ENCODE peak calls at places on chromosome 2, in eight cellular contexts. T, L, X, J, G, K, W and E are unnamed samples.

GRCh38 chr2:218984239-218985020 is 554 bp downstream of the FEV start:
- DNase-seq in J (peak; percentile 73), T (no peak), W (no peak), X (no peak), K (peak; percentile 47), G (peak; percentile 63), L (no peak), E (no peak)

GRCh38 chr2:111705711-111706323 is 178.2 kb downstream of the ANAPC1 start:
- DNase-seq in G (peak; percentile 90), J (peak; percentile 66), W (no peak), L (peak; percentile 82), K (no peak), T (peak; percentile 96), X (no peak), E (no peak)

GRCh38 chr2:61478086-61478485 is 7.2 kb upstream of the USP34 start:
- DNase-seq in L (no peak), W (no peak), T (no peak), G (no peak), X (no peak), K (no peak), J (no peak), E (no peak)

GRCh38 chr2:211534655-211535054 is 978.3 kb downstream of the CPS1 start:
- DNase-seq in G (peak; percentile 5), K (no peak), X (no peak), L (no peak), T (no peak), W (no peak), J (no peak), E (no peak)

GRCh38 chr2:177422271-177422670 is 29.7 kb downstream of the AGPS start:
- DNase-seq in K (no peak), J (no peak), G (no peak), W (no peak), L (no peak), X (no peak), T (no peak), E (no peak)

GRCh38 chr2:196983934-196984333 is 57.4 kb upstream of the PGAP1 start:
- DNase-seq in K (no peak), L (no peak), G (no peak), X (no peak), T (no peak), J (no peak), W (no peak), E (no peak)

GRCh38 chr2:9207641-9208301 is 1.2 kb downstream of the ASAP2 start:
- DNase-seq in G (peak; percentile 27), X (peak; percentile 59), L (no peak), K (no peak), J (peak; percentile 73), T (no peak), W (no peak), E (no peak)

GRCh38 chr2:108971661-108972566 is 17.1 kb downstream of the EDAR start:
- DNase-seq in L (peak; percentile 65), J (no peak), T (no peak), K (no peak), W (no peak), G (no peak), X (peak; percentile 86), E (no peak)

GRCh38 chr2:102103992-102104871 is 38.3 kb upstream of the IL1R1 start:
- DNase-seq in L (peak; percentile 94), X (peak; percentile 66), W (peak; percentile 30), K (no peak), J (no peak), G (no peak), T (no peak), E (no peak)

GRCh38 chr2:56025469-56026193 is 102.0 kb upstream of the EFEMP1 start:
- DNase-seq in X (no peak), T (no peak), G (no peak), L (no peak), W (no peak), J (no peak), K (no peak), E (no peak)

GRCh38 chr2:6667326-6667725 is 198.4 kb downstream of the CMPK2 start:
- DNase-seq in J (no peak), T (no peak), X (no peak), L (no peak), K (no peak), W (no peak), G (no peak), E (no peak)

GRCh38 chr2:16553222-16553621 is 112.4 kb downstream of the CYRIA start:
- DNase-seq in T (no peak), W (peak; percentile 5), K (peak; percentile 55), J (peak; percentile 51), L (no peak), X (peak; percentile 32), G (peak; percentile 73), E (peak; percentile 10)

DNA sequence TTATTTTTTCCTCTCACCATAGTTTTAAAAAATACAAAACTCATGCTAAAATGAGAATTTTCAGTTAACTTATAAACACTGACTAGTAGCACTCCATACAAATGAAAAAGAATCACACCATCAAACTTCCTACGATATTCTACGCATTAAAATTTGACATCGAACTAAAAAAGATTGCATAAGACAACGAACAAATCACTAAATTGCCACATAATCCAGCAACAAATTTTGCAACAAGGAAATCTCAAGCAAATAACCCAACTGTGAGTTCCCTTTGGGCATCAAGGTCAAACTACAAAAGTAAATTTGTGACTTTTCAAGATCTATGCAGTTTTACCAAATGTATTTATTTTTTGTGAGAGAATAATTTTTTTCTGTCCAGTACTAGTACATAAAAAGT is 1.5 kb downstream of the MAP3K2 start:
- DNase-seq in L (no peak), K (no peak), G (no peak), J (no peak), T (no peak), W (no peak), X (no peak), E (no peak)
- TF ChIP-seq CTCF in L (no peak), K (no peak), G (no peak), J (no peak), T (no peak), W (no peak), X (no peak), E (no peak)

GRCh38 chr2:138490673-138491494 is 10.7 kb upstream of the SPOPL start:
- DNase-seq in J (no peak), L (no peak), T (no peak), W (no peak), X (no peak), G (no peak), K (no peak), E (no peak)

GRCh38 chr2:138491495-138491862 is 10.1 kb upstream of the SPOPL start:
- DNase-seq in J (no peak), K (no peak), X (no peak), L (no peak), W (no peak), T (no peak), G (no peak), E (no peak)

GRCh38 chr2:138492160-138492559 is 9.4 kb upstream of the SPOPL start:
- DNase-seq in G (no peak), K (no peak), W (no peak), L (no peak), X (no peak), J (no peak), T (no peak), E (no peak)

GRCh38 chr2:138485019-138485418 is 16.6 kb upstream of the SPOPL start:
- DNase-seq in K (no peak), L (no peak), T (no peak), G (no peak), J (no peak), W (no peak), X (no peak), E (no peak)

DNA sequence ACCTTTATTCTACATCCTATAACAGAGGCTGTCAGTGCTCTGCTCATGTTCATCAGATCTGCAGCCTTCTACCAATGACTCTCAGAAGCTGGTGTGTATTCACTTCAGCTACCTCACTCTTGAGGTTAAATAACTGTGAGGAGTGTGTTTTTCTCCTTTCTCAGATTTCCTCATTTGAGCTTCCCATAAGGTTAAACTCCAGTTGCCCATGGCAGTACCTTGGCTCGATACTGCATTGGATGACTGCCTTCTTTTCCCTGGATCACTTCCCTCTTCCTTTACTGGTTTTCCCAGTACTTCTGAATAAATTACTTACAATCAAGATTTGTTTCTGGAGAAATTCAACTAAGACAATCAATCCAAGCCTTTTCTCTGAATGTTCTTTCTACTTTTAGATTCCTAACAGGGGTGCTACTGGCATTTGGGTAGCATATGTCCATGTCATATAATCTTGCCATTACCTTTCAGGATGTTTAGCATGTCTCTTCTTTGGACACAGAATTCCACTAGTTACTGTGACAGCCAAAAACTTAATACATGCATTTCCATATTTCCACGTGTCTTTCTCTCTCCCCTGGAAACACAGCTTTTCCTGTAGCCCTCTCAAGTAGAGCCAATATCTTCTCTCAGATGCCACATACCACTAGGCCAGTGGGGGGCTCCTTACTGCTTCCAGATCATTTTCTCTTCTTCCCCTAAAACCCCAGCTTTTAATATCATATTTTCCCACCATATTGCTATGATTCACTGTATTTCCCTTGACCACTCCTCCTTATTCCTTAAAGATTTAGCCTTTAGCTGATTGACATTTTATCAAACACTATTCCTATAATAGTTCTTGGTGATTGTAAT is 15.0 kb upstream of the SPOPL start:
- DNase-seq in J (no peak), L (no peak), W (no peak), K (no peak), G (no peak), X (no peak), T (no peak), E (no peak)
- TF ChIP-seq CTCF in J (peak; percentile 41), L (no peak), W (no peak), K (no peak), G (no peak), X (no peak), T (no peak), E (peak; percentile 8)

DNA sequence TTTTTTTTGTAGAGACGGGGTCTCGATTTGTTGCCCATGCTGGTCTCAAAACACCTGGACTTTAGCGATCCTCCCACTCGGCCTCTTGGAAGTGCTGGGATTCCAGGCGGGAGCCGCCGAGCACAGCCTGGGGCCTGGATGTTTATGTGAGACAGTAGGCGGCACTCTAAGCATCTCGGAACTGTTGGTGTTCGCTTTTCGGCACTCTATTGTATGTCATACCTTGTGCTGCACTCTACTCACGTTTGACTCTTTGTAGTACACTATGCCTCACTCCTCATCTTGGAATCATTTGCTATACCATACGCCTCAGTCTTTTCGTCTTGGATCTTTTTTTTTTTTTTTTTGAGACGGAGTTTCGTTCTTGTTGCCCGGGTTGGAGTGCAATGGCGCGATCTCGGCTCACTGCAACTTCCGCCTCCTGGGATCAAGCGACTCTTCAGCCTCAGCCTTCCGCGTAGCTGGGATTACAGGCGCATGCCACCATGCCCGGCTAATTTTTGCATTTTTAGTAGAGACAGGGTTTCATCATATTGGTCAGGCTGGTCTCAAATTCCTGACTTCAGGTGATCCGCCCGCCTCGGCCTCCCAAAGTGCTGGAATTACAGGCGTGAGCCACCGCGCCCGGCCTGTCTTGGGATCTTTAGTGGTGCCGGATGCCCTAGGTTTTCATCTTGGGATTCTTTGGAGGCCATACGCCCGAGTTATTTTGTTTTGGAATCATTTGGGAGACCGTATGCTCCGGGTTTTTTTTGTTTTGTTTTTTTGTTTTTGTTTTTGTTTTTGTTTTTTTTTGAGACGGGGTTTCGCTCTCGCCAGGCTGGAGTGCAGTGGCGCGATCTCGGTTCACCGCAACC is 24.2 kb upstream of the ZDBF2 start:
- DNase-seq in T (peak; percentile 33), X (peak; percentile 25), L (no peak), G (peak; percentile 70), W (no peak), J (peak; percentile 65), K (no peak), E (no peak)
- TF ChIP-seq CTCF in T (peak; percentile 74), X (no peak), L (no peak), G (peak; percentile 37), W (no peak), J (peak; percentile 50), K (no peak), E (no peak)

GRCh38 chr2:36322108-36322507 is 33.5 kb upstream of the CRIM1 start:
- DNase-seq in T (no peak), G (peak; percentile 65), L (peak; percentile 19), K (no peak), J (no peak), X (no peak), W (no peak), E (no peak)

GRCh38 chr2:36318547-36318946 is 37.0 kb upstream of the CRIM1 start:
- DNase-seq in G (no peak), K (no peak), J (no peak), T (no peak), L (no peak), W (no peak), X (no peak), E (no peak)
- TF ChIP-seq CTCF in G (no peak), K (no peak), J (no peak), T (peak; percentile 34), L (no peak), W (no peak), X (no peak), E (no peak)